ENCODE peak calls at places on chromosomes 1 and 21, in nine cellular contexts. I is EH; V is nucleus accumbens; F is NAMALWA; C is stimulated activated CD8-positive, alpha-beta memory T cell treated with anti-CD3 and anti-CD28 coated beads, Interleukin-12 subunit alpha, Interleukin-12 subunit beta, amount 100 ng/mL, for 1 hour; Z is NCI-H1105; U is left ventricle myocardium inferior; B is NCI-H82; J is germinal center. G is an unnamed sample.

GRCh38 chr1:92503043-92503925 is 16.6 kb upstream of the GFI1 start:
- DNase-seq in F (no peak), Z (no peak), U (no peak), J (no peak), V (no peak), C (no peak), B (no peak), I (no peak), G (no peak)

GRCh38 chr1:3858231-3858981 is 1.1 kb downstream of the DFFB start:
- DNase-seq in C (no peak), F (peak), I (peak), U (no peak), B (peak), J (no peak), V (peak), Z (peak), G (peak)

GRCh38 chr1:31433396-31433930 is 20.4 kb downstream of the SERINC2 start:
- DNase-seq in V (no peak), U (no peak), C (no peak), I (no peak), B (no peak), F (no peak), J (no peak), Z (no peak), G (no peak)

GRCh38 chr1:54287176-54287650 is 87.2 kb downstream of the MRPL37 start:
- DNase-seq in F (no peak), V (peak), U (peak), B (peak), C (peak), Z (no peak), I (peak), J (no peak), G (no peak)

GRCh38 chr1:107139833-107140702 is 771 bp upstream of the NTNG1 start:
- DNase-seq in B (peak), J (peak), U (no peak), V (peak), Z (no peak), F (no peak), C (no peak), I (peak), G (peak)

GRCh38 chr1:87203890-87204289 is 124.8 kb upstream of the LMO4 start:
- DNase-seq in F (no peak), Z (no peak), U (no peak), C (no peak), B (no peak), V (no peak), J (no peak), I (peak), G (no peak)

GRCh38 chr21:29939859-29940245 is at the start of gene GRIK1:
- DNase-seq in U (no peak), V (no peak), Z (peak), C (no peak), I (no peak), F (no peak), B (peak), J (no peak), G (no peak)

GRCh38 chr1:11787251-11787803 is 18.4 kb downstream of the MTHFR start:
- DNase-seq in F (no peak), I (peak), U (peak), Z (no peak), J (no peak), B (no peak), V (no peak), C (no peak), G (no peak)

GRCh38 chr1:109530457-109531204 is 9.0 kb upstream of the GPR61 start:
- DNase-seq in Z (peak), J (no peak), B (peak), U (no peak), V (peak), F (no peak), I (peak), C (no peak), G (no peak)

GRCh38 chr1:32741067-32741416 is 38.5 kb upstream of the SYNC start:
- DNase-seq in Z (no peak), U (no peak), J (no peak), I (no peak), V (no peak), C (no peak), B (no peak), F (no peak), G (no peak)

GRCh38 chr1:228358764-228359612 is 47.6 kb downstream of the TRIM11 start:
- DNase-seq in B (no peak), J (no peak), I (no peak), C (no peak), U (no peak), F (no peak), Z (no peak), V (no peak), G (no peak)

GRCh38 chr21:37800496-37801061 is 115.7 kb downstream of the KCNJ6 start:
- DNase-seq in I (no peak), B (no peak), U (no peak), Z (no peak), V (no peak), J (no peak), C (no peak), F (no peak), G (no peak)

GRCh38 chr1:232657426-232657825 is 27.5 kb upstream of the SIPA1L2 start:
- DNase-seq in F (no peak), C (no peak), B (no peak), V (no peak), Z (no peak), I (no peak), U (no peak), J (no peak), G (no peak)

GRCh38 chr1:21664806-21665588 is 4.2 kb downstream of the RAP1GAP start:
- DNase-seq in J (no peak), Z (no peak), F (no peak), B (no peak), C (no peak), V (no peak), I (no peak), U (no peak), G (no peak)

GRCh38 chr1:43414634-43415223 is 25.0 kb downstream of the SZT2 start:
- DNase-seq in C (peak), V (peak), B (peak), F (peak), Z (peak), J (peak), I (peak), U (peak), G (peak)

GRCh38 chr1:241679404-241679803 is 27.3 kb downstream of the WDR64 start:
- DNase-seq in J (no peak), I (no peak), B (peak), Z (no peak), V (no peak), F (no peak), U (no peak), C (no peak), G (no peak)

GRCh38 chr1:46136711-46137110 is 4.3 kb upstream of the PIK3R3 start:
- DNase-seq in F (no peak), I (no peak), Z (no peak), B (no peak), U (no peak), C (no peak), J (no peak), V (no peak), G (no peak)

GRCh38 chr1:29767088-29767685 is 530.9 kb downstream of the PTPRU start:
- DNase-seq in B (no peak), U (no peak), C (no peak), J (no peak), F (no peak), V (no peak), I (no peak), Z (no peak), G (no peak)

GRCh38 chr1:23483327-23484252 is at the start of gene ASAP3:
- DNase-seq in B (no peak), Z (no peak), C (no peak), F (no peak), U (peak), I (peak), V (peak), J (no peak), G (peak)

GRCh38 chr21:16534408-16535099 is 804.8 kb downstream of the USP25 start:
- DNase-seq in B (no peak), Z (peak), U (peak), F (no peak), J (no peak), C (no peak), I (peak), V (peak), G (no peak)

GRCh38 chr1:10867138-10867721 is 70.8 kb upstream of the CASZ1 start:
- DNase-seq in C (peak), F (peak), J (peak), Z (peak), B (peak), U (peak), V (no peak), I (peak), G (peak)

GRCh38 chr1:116916533-116917460 is 7.1 kb downstream of the PTGFRN start:
- DNase-seq in U (no peak), F (no peak), J (no peak), V (peak), I (no peak), C (no peak), Z (no peak), B (no peak), G (no peak)

GRCh38 chr1:26234644-26235384 is 814 bp downstream of the CEP85 start:
- DNase-seq in Z (no peak), C (no peak), U (no peak), J (peak), B (peak), I (peak), V (no peak), F (peak), G (peak)

GRCh38 chr1:15523104-15523921 is 702 bp downstream of the CASP9 start:
- DNase-seq in J (no peak), V (no peak), C (no peak), F (no peak), Z (no peak), I (no peak), U (no peak), B (no peak), G (no peak)

GRCh38 chr1:174911626-174912025 is 88.1 kb upstream of the CACYBP start:
- DNase-seq in B (peak), V (no peak), U (no peak), I (peak), J (no peak), C (no peak), F (no peak), Z (no peak), G (no peak)

GRCh38 chr1:150876111-150876434 is 326 bp downstream of the ARNT start:
- DNase-seq in B (peak), U (no peak), C (no peak), F (peak), J (no peak), V (no peak), I (peak), Z (peak), G (no peak)

GRCh38 chr21:38380391-38381137 is 117.7 kb downstream of the ERG start:
- DNase-seq in I (peak), V (no peak), C (no peak), B (peak), Z (no peak), F (peak), J (no peak), U (no peak), G (no peak)

GRCh38 chr1:242178924-242179708 is 180.2 kb upstream of the MAP1LC3C start:
- DNase-seq in J (no peak), C (no peak), F (no peak), Z (no peak), V (peak), U (no peak), B (no peak), I (no peak), G (no peak)

GRCh38 chr1:16717174-16718108 is 22.9 kb upstream of the RNU1-4 start:
- DNase-seq in B (no peak), F (no peak), U (no peak), I (no peak), V (no peak), C (no peak), Z (no peak), J (peak), G (no peak)

GRCh38 chr1:245166471-245166885 is 11.7 kb downstream of the KIF26B start:
- DNase-seq in Z (no peak), B (peak), C (no peak), J (no peak), F (no peak), V (peak), U (no peak), I (peak), G (no peak)

GRCh38 chr1:29634324-29635072 is 398.2 kb downstream of the PTPRU start:
- DNase-seq in C (no peak), V (no peak), Z (no peak), U (no peak), F (no peak), I (no peak), J (no peak), B (no peak), G (no peak)

GRCh38 chr1:2276803-2277580 is 48.9 kb downstream of the SKI start:
- DNase-seq in J (no peak), B (no peak), V (no peak), F (no peak), C (no peak), I (peak), U (no peak), Z (no peak), G (no peak)

GRCh38 chr1:16152521-16153087 is 3.3 kb downstream of the EPHA2 start:
- DNase-seq in B (peak), C (no peak), Z (no peak), J (no peak), V (no peak), I (peak), U (peak), F (no peak), G (no peak)

GRCh38 chr1:113211467-113211866 is 138.5 kb downstream of the LRIG2 start:
- DNase-seq in F (no peak), J (no peak), B (no peak), U (no peak), V (no peak), Z (no peak), C (no peak), I (no peak), G (no peak)

GRCh38 chr1:168134132-168135041 is 2.3 kb downstream of the GPR161 start:
- DNase-seq in B (no peak), Z (no peak), C (no peak), I (peak), U (no peak), V (no peak), F (no peak), J (no peak), G (peak)

GRCh38 chr1:88892146-88892877 is 945 bp upstream of the GTF2B start:
- DNase-seq in U (no peak), I (peak), J (no peak), C (no peak), B (peak), F (peak), Z (peak), V (no peak), G (peak)

GRCh38 chr1:222043444-222044292 is 301.8 kb upstream of the DUSP10 start:
- DNase-seq in V (no peak), C (no peak), B (peak), J (no peak), I (peak), Z (no peak), U (no peak), F (no peak), G (no peak)

G was measured in B cell.